ENCODE peak calls at places on chromosomes 5 and 9, in eight cellular contexts. F is B cell; K is activated T-helper 2 cell treated with anti-CD3 and anti-CD28 coated beads, Interferon-gamma antibody, Interleukin-2, Interleukin-4, amounts not matched to agents 10 μg/mL and 5 μg/mL and 100 μg/mL, durations not matched to agents 14 hours and 24 hours and 36 hours; H is bronchial epithelial cell; J is stimulated activated CD4-positive, alpha-beta T cell treated with anti-CD3 and anti-CD28 coated beads, Interleukin-15, amount 100 ng/mL, for 24 hours; P is germinal center; G is HCT116; B is left ventricle myocardium inferior. O is an unnamed sample.

GRCh38 chr9:22169732-22170131 is 160.6 kb upstream of the CDKN2B start:
- DNase-seq in F (no peak), K (no peak), H (no peak), J (no peak), P (no peak), G (no peak), B (no peak), O (no peak)

GRCh38 chr5:157743163-157744054 is at the start of gene LSM11:
- DNase-seq in F (peak), K (peak), H (peak), J (peak), P (peak), G (peak), B (peak), O (peak)

GRCh38 chr5:26807231-26808199 is 230.9 kb downstream of the CDH9 start:
- DNase-seq in F (no peak), K (no peak), H (no peak), J (no peak), P (no peak), G (no peak), B (no peak), O (no peak)

GRCh38 chr5:39447059-39447458 is 22.3 kb upstream of the DAB2 start:
- DNase-seq in F (no peak), K (no peak), H (no peak), J (no peak), P (no peak), G (no peak), B (no peak), O (peak)

GRCh38 chr5:143576721-143577484 is 173.4 kb upstream of the NR3C1 start:
- DNase-seq in F (no peak), K (no peak), H (peak), J (no peak), P (no peak), G (no peak), B (no peak), O (peak)

GRCh38 chr5:43615445-43616184 is 12.6 kb downstream of the NNT start:
- DNase-seq in F (no peak), K (no peak), H (no peak), J (no peak), P (no peak), G (no peak), B (no peak), O (no peak)

GRCh38 chr5:34684281-34684979 is 28.3 kb downstream of the RAI14 start:
- DNase-seq in F (no peak), K (no peak), H (peak), J (no peak), P (no peak), G (peak), B (no peak), O (peak)

GRCh38 chr5:6389397-6389796 is 11.1 kb upstream of the MED10 start:
- DNase-seq in F (no peak), K (no peak), H (no peak), J (no peak), P (no peak), G (no peak), B (no peak), O (no peak)

GRCh38 chr5:9888517-9888916 is 258.4 kb upstream of the TAS2R1 start:
- DNase-seq in F (no peak), K (no peak), H (peak), J (no peak), P (no peak), G (no peak), B (no peak), O (peak)

GRCh38 chr9:134653259-134654009 is 11.8 kb downstream of the COL5A1 start:
- DNase-seq in F (no peak), K (no peak), H (no peak), J (no peak), P (no peak), G (no peak), B (peak), O (no peak)

O was measured in MCF 10A.